ENCODE peak calls at places on chromosomes 11 and 22, in nine cellular contexts. J is CD8-positive, alpha-beta memory T cell; N is hypothalamus; Z is NT2/D1; M is left lung; X is MCF 10A; Y is HCEC 1CT; U is Calu3; D is activated T-helper 9 cell treated with anti-CD3 and anti-CD28 coated beads, Interleukin-2, amount 50 U/mL, for 16 hours. E is an unnamed sample.

GRCh38 chr22:42688241-42688913 is 32.3 kb downstream of the A4GALT start:
- DNase-seq in N (peak; percentile 24), Y (peak; percentile 74), X (peak; percentile 99), D (no peak), M (peak; percentile 84), J (no peak), Z (peak; percentile 33), U (peak; percentile 73), E (no peak)

GRCh38 chr11:70751142-70751734 is 352.9 kb downstream of the CTTN start:
- DNase-seq in N (no peak), J (no peak), Y (no peak), X (peak; percentile 1), M (no peak), D (no peak), Z (no peak), U (no peak), E (no peak)

GRCh38 chr22:22156716-22157499 is 87.7 kb upstream of the VPREB1 start:
- DNase-seq in M (no peak), X (peak; percentile 75), Y (peak; percentile 57), U (peak; percentile 65), Z (peak; percentile 60), N (no peak), D (peak; percentile 23), J (peak; percentile 72), E (peak; percentile 73)

GRCh38 chr11:32962016-32962415 is 53.7 kb upstream of the DEPDC7 start:
- DNase-seq in J (no peak), X (no peak), D (no peak), Y (peak; percentile 29), M (no peak), N (no peak), Z (no peak), U (no peak), E (no peak)

GRCh38 chr22:31248965-31249940 is 37.2 kb downstream of the LIMK2 start:
- DNase-seq in D (no peak), M (peak; percentile 42), Z (no peak), U (no peak), J (no peak), X (peak; percentile 48), Y (no peak), N (peak; percentile 28), E (no peak)

GRCh38 chr11:75468534-75469340 is 35.7 kb upstream of the KLHL35 start:
- DNase-seq in N (no peak), U (no peak), M (no peak), Z (no peak), D (no peak), X (no peak), Y (peak; percentile 46), J (no peak), E (no peak)

GRCh38 chr22:39287076-39287743 is 32.2 kb downstream of the RPL3 start:
- DNase-seq in J (no peak), U (no peak), M (peak; percentile 51), N (no peak), X (no peak), D (no peak), Z (no peak), Y (no peak), E (no peak)

GRCh38 chr11:23123766-23124165 is 263.5 kb upstream of the CCDC179 start:
- DNase-seq in N (no peak), X (no peak), Z (no peak), U (no peak), Y (peak; percentile 39), D (no peak), M (no peak), J (no peak), E (no peak)

GRCh38 chr22:45772726-45773125 is 101.1 kb downstream of the ATXN10 start:
- DNase-seq in U (no peak), X (no peak), Y (no peak), D (no peak), J (no peak), M (no peak), Z (no peak), N (no peak), E (no peak)

GRCh38 chr11:44858796-44859527 is 91.7 kb downstream of the TP53I11 start:
- DNase-seq in N (no peak), J (no peak), M (no peak), Z (peak; percentile 82), U (no peak), X (peak; percentile 58), D (no peak), Y (no peak), E (no peak)

GRCh38 chr22:44664149-44664548 is 37.9 kb upstream of the PRR5 start:
- DNase-seq in U (no peak), D (no peak), M (peak; percentile 80), X (no peak), Z (no peak), N (peak; percentile 27), J (peak; percentile 76), Y (no peak), E (peak; percentile 25)

GRCh38 chr11:35623708-35624168 is 5.5 kb downstream of the FJX1 start:
- DNase-seq in Y (peak; percentile 99), M (no peak), Z (no peak), N (no peak), J (no peak), D (no peak), U (no peak), X (peak; percentile 84), E (no peak)

GRCh38 chr11:133020321-133020720 is 512.0 kb downstream of the OPCML start:
- DNase-seq in D (no peak), N (no peak), Z (no peak), J (no peak), X (no peak), Y (no peak), U (no peak), M (no peak), E (no peak)

GRCh38 chr11:37504925-37505324 is 906.9 kb upstream of the RAG2 start:
- DNase-seq in U (peak; percentile 54), D (no peak), N (no peak), Y (peak; percentile 9), Z (no peak), J (no peak), X (peak; percentile 61), M (no peak), E (no peak)

GRCh38 chr11:1952806-1953482 is 5.8 kb downstream of the MRPL23 start:
- DNase-seq in J (no peak), X (no peak), U (no peak), D (no peak), Z (no peak), M (no peak), Y (no peak), N (no peak), E (no peak)

GRCh38 chr11:17790453-17790852 is 55.9 kb downstream of the KCNC1 start:
- DNase-seq in X (peak; percentile 73), M (no peak), N (no peak), J (no peak), U (no peak), Y (peak; percentile 88), D (no peak), Z (no peak), E (no peak)

GRCh38 chr11:115317428-115318185 is 186.6 kb downstream of the CADM1 start:
- DNase-seq in U (no peak), X (no peak), Y (no peak), N (no peak), Z (no peak), J (no peak), D (no peak), M (no peak), E (no peak)

GRCh38 chr22:47515384-47516125 is 753.1 kb downstream of the TBC1D22A start:
- DNase-seq in D (no peak), M (no peak), N (no peak), Z (no peak), X (no peak), J (no peak), Y (no peak), U (no peak), E (no peak)

GRCh38 chr22:35892192-35892591 is 136.4 kb downstream of the RBFOX2 start:
- DNase-seq in U (no peak), M (no peak), D (no peak), N (no peak), J (no peak), Z (no peak), X (peak; percentile 72), Y (peak; percentile 61), E (no peak)

GRCh38 chr11:16041207-16041606 is 315.1 kb downstream of the SOX6 start:
- DNase-seq in X (no peak), M (no peak), U (no peak), J (no peak), Y (no peak), D (no peak), N (no peak), Z (no peak), E (no peak)

GRCh38 chr11:76861490-76861953 is 804 bp downstream of the ACER3 start:
- DNase-seq in X (no peak), J (no peak), Y (no peak), N (no peak), D (no peak), Z (no peak), M (no peak), U (no peak), E (no peak)

GRCh38 chr11:10379433-10379832 is 74.6 kb downstream of the ADM start:
- DNase-seq in X (no peak), D (no peak), J (no peak), M (no peak), N (no peak), Z (no peak), U (no peak), Y (peak; percentile 80), E (no peak)

E was measured in T-helper 1 cell.